ENCODE peak calls at places on chromosomes 13 and 19, in ten cellular contexts. R is fibroblast of the aortic adventitia; I is amniotic stem cell; M is stimulated activated CD4-positive, alpha-beta T cell treated with anti-CD3 and anti-CD28 coated beads, TNF-alpha, amount 100 ng/mL, for 48 hours; V is tibial artery; S is HCEC 1CT; G is EH; L is stimulated activated CD8-positive, alpha-beta memory T cell treated with anti-CD3 and anti-CD28 coated beads, Interleukin-4, amount 100 ng/mL, for 4 hours; C is GM04503; P is fibroblast of lung. D is an unnamed sample.
A peak's percentile ranks its signal among the peaks of the same experiment; 100 is the strongest.

GRCh38 chr13:26473571-26474230 is 83.8 kb upstream of the WASF3 start:
- DNase-seq in R (peak; percentile 28), I (no peak), M (no peak), V (no peak), S (no peak), G (no peak), L (no peak), C (no peak), P (no peak), D (no peak)

GRCh38 chr13:45456196-45456972 is 8.4 kb upstream of the COG3 start:
- DNase-seq in R (peak; percentile 60), I (no peak), M (no peak), V (no peak), S (peak; percentile 49), G (peak; percentile 66), L (no peak), C (no peak), P (peak; percentile 33), D (peak; percentile 65)

GRCh38 chr13:110638814-110639806 is 23.8 kb downstream of the NAXD start:
- DNase-seq in R (no peak), I (no peak), M (no peak), V (no peak), S (no peak), G (no peak), L (no peak), C (no peak), P (no peak), D (no peak)

GRCh38 chr13:31882794-31883193 is 143.5 kb downstream of the RXFP2 start:
- DNase-seq in R (no peak), I (no peak), M (no peak), V (no peak), S (no peak), G (no peak), L (no peak), C (no peak), P (no peak), D (no peak)

GRCh38 chr19:1455002-1455335 is 5.0 kb downstream of the APC2 start:
- DNase-seq in R (no peak), I (no peak), M (no peak), V (no peak), S (no peak), G (no peak), L (no peak), C (no peak), P (no peak), D (no peak)

GRCh38 chr13:27472441-27472840 is 22.1 kb upstream of the MTIF3 start:
- DNase-seq in R (no peak), I (no peak), M (no peak), V (no peak), S (no peak), G (no peak), L (no peak), C (no peak), P (no peak), D (no peak)

GRCh38 chr19:38057954-38058690 is 151.1 kb downstream of the SIPA1L3 start:
- DNase-seq in R (no peak), I (no peak), M (no peak), V (no peak), S (no peak), G (no peak), L (no peak), C (no peak), P (no peak), D (peak; percentile 80)

GRCh38 chr19:6750062-6750461 is 10.6 kb downstream of the TRIP10 start:
- DNase-seq in R (peak; percentile 20), I (no peak), M (no peak), V (no peak), S (no peak), G (no peak), L (no peak), C (no peak), P (peak; percentile 71), D (no peak)

GRCh38 chr19:55674459-55674840 is 576 bp upstream of the EPN1 start:
- DNase-seq in R (no peak), I (no peak), M (no peak), V (no peak), S (no peak), G (no peak), L (no peak), C (no peak), P (no peak), D (no peak)

GRCh38 chr13:32783067-32783466 is 196.8 kb downstream of the PDS5B start:
- DNase-seq in R (peak; percentile 13), I (no peak), M (no peak), V (no peak), S (peak; percentile 54), G (peak; percentile 51), L (no peak), C (peak; percentile 3), P (peak; percentile 12), D (no peak)

GRCh38 chr13:70218618-70219017 is 110.4 kb upstream of the KLHL1 start:
- DNase-seq in R (no peak), I (no peak), M (no peak), V (no peak), S (no peak), G (no peak), L (no peak), C (no peak), P (no peak), D (no peak)

GRCh38 chr19:30861896-30862295 is 487.3 kb downstream of the TSHZ3 start:
- DNase-seq in R (no peak), I (no peak), M (no peak), V (peak; percentile 23), S (no peak), G (no peak), L (no peak), C (no peak), P (no peak), D (no peak)

GRCh38 chr19:38003427-38004099 is 96.6 kb downstream of the SIPA1L3 start:
- DNase-seq in R (peak; percentile 81), I (peak; percentile 57), M (peak; percentile 43), V (peak; percentile 81), S (peak; percentile 94), G (peak; percentile 97), L (no peak), C (peak; percentile 58), P (peak; percentile 82), D (no peak)